ENCODE peak calls at places on chromosomes 12 and 14, in seven cellular contexts. B is tibial nerve; E is neuronal stem cell; Y is fibroblast of mammary gland; O is cardiac fibroblast; Q is CD8-positive, alpha-beta T cell; Z is pancreas. F is an unnamed sample.

GRCh38 chr14:99133563-99134332 is 138.2 kb downstream of the BCL11B start:
- DNase-seq in B (peak; percentile 4), E (no peak), Y (no peak), O (no peak), Q (peak; percentile 40), Z (no peak), F (no peak)

GRCh38 chr12:39912211-39912980 is 193.5 kb downstream of the SLC2A13 start:
- DNase-seq in B (no peak), E (no peak), Y (no peak), O (no peak), Q (no peak), Z (peak; percentile 92), F (no peak)

GRCh38 chr14:60151715-60152114 is 13.5 kb downstream of the DHRS7 start:
- DNase-seq in B (peak; percentile 64), E (no peak), Y (peak; percentile 93), O (peak; percentile 96), Q (peak; percentile 77), Z (no peak), F (peak; percentile 95)

GRCh38 chr12:48454675-48455074 is 17.7 kb upstream of the ANP32D start:
- DNase-seq in B (no peak), E (no peak), Y (peak; percentile 57), O (peak; percentile 50), Q (no peak), Z (no peak), F (peak; percentile 28)

GRCh38 chr14:56094063-56094462 is 24.1 kb upstream of the PELI2 start:
- DNase-seq in B (no peak), E (no peak), Y (no peak), O (no peak), Q (no peak), Z (no peak), F (no peak)

GRCh38 chr12:47823422-47824086 is 3.9 kb upstream of the HDAC7 start:
- DNase-seq in B (no peak), E (no peak), Y (no peak), O (peak; percentile 51), Q (no peak), Z (no peak), F (peak; percentile 44)

GRCh38 chr12:6201199-6201608 is 1.0 kb downstream of the CD9 start:
- DNase-seq in B (no peak), E (no peak), Y (no peak), O (no peak), Q (peak; percentile 52), Z (peak; percentile 47), F (no peak)

GRCh38 chr12:22588817-22589216 is 36.2 kb upstream of the ETNK1 start:
- DNase-seq in B (no peak), E (no peak), Y (no peak), O (no peak), Q (no peak), Z (no peak), F (no peak)

GRCh38 chr14:41280745-41281144 is 325.9 kb upstream of the LRFN5 start:
- DNase-seq in B (no peak), E (no peak), Y (peak; percentile 55), O (peak; percentile 23), Q (no peak), Z (no peak), F (no peak)

GRCh38 chr12:49348781-49349180 is 2.1 kb downstream of the DNAJC22 start:
- DNase-seq in B (no peak), E (no peak), Y (no peak), O (no peak), Q (peak; percentile 31), Z (no peak), F (no peak)

GRCh38 chr12:66055837-66056319 is 74.7 kb downstream of the LLPH start:
- DNase-seq in B (no peak), E (no peak), Y (peak; percentile 29), O (no peak), Q (no peak), Z (no peak), F (no peak)

GRCh38 chr12:6250343-6250742 is 50.1 kb downstream of the CD9 start:
- DNase-seq in B (no peak), E (no peak), Y (no peak), O (no peak), Q (no peak), Z (no peak), F (peak; percentile 39)

GRCh38 chr12:98456583-98457573 is 58.5 kb upstream of the TMPO start:
- DNase-seq in B (no peak), E (peak; percentile 39), Y (peak; percentile 30), O (peak; percentile 30), Q (peak; percentile 48), Z (peak; percentile 57), F (peak; percentile 31)

GRCh38 chr12:89857652-89858274 is 149.1 kb upstream of the ATP2B1 start:
- DNase-seq in B (no peak), E (no peak), Y (no peak), O (no peak), Q (no peak), Z (no peak), F (no peak)

GRCh38 chr12:15966426-15966825 is 55.3 kb downstream of the DERA start:
- DNase-seq in B (no peak), E (no peak), Y (peak; percentile 66), O (peak; percentile 71), Q (no peak), Z (no peak), F (peak; percentile 89)

GRCh38 chr12:44077293-44077692 is 241.4 kb downstream of the TMEM117 start:
- DNase-seq in B (no peak), E (no peak), Y (no peak), O (no peak), Q (no peak), Z (no peak), F (no peak)

GRCh38 chr12:47082963-47083621 is 3.3 kb upstream of the AMIGO2 start:
- DNase-seq in B (peak; percentile 42), E (no peak), Y (peak; percentile 94), O (peak; percentile 92), Q (no peak), Z (no peak), F (peak; percentile 96)

GRCh38 chr14:101248840-101249675 is 312.2 kb upstream of the DIO3 start:
- DNase-seq in B (no peak), E (no peak), Y (no peak), O (no peak), Q (peak; percentile 31), Z (no peak), F (no peak)

GRCh38 chr12:88206636-88207035 is 64.5 kb downstream of the TMTC3 start:
- DNase-seq in B (peak; percentile 60), E (no peak), Y (peak; percentile 85), O (peak; percentile 42), Q (no peak), Z (no peak), F (peak; percentile 91)

GRCh38 chr12:89927226-89927698 is 218.6 kb upstream of the ATP2B1 start:
- DNase-seq in B (no peak), E (no peak), Y (no peak), O (no peak), Q (no peak), Z (no peak), F (no peak)

DNA sequence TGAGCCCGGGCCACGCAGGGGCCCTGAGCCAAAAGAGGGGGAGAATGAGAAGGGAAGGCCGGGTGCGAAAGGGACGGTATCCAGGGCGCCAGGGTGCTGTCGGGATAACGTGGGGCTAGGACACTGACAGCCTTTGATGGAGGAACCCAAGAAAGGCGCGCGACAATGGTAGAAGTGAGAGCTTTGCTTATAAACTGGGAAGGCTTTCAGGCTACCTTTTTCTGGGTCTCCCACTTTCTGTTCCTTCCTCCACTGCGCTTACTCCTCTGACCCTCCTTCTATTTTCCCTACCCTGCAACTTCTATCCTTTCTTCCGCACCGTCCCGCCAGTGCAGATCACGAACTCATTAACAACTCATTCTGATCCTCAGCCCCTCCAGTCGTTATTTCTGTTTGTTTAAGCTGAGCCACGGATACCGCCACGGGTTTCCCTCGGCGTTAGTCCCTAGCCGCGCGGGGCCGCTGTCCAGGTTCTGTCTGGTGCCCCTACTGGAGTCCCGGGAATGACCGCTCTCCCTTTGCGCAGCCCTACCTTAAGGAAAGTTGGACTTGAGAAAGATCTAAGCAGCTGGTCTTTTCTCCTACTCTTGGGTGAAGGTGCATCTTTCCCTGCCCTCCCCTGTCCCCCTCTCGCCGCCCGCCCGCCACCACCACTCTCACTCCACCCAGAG is 3.0 kb downstream of the SSTR1 start:
- DNase-seq in B (no peak), E (peak; percentile 18), Y (peak; percentile 57), O (peak; percentile 66), Q (no peak), Z (no peak), F (peak; percentile 72)
- H3K4me3 ChIP-seq in B (peak overlapping the region; percentile 50), E (no peak overlapping the region), Y (peak overlapping the region; percentile 48), O (peak overlapping the region; percentile 46), Q (no peak overlapping the region), Z (no peak overlapping the region), F (peak overlapping the region; percentile 85)

GRCh38 chr12:4874671-4875070 is 35.0 kb upstream of the KCNA1 start:
- DNase-seq in B (no peak), E (no peak), Y (no peak), O (no peak), Q (no peak), Z (no peak), F (no peak)
- H3K4me3 ChIP-seq in B (no peak overlapping the region), E (no peak overlapping the region), Y (no peak overlapping the region), O (no peak overlapping the region), Q (no peak overlapping the region), Z (no peak overlapping the region), F (no peak overlapping the region)

DNA sequence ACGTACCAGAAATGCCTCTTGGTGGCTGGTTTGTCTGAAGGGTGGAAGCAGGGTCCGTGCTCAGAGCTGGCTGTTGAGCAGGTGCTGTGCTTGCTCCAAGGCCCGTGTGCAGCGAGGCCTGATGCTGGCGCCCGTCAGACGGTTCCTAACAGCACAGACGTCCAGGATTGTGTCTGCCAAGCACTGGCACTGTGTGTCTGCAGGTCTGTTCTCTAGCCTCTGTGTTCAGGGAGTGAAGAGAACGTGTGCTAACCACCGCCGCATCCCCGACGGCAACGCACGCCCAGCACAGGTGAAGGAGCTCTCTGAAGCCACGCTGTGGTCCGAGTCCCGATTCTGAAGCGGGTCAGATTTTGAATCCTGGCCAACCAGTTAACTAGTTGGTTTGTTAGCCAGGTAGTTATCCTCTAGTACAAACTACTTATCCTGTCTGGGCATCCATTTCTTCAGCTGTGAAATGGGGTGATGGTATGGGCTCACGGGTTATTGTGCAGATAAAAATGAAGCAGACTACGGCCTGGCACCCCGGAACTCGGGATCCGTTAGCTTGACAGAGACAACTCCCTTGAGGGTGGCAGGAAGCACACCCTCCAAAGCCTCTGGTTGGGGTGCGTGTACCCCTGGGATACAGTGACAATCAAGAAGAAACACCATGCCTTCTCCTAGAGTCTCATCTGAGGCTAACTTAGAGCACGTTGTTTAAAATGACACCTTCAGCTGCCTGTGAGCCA is 18.6 kb upstream of the TDRD9 start:
- DNase-seq in B (no peak), E (no peak), Y (no peak), O (no peak), Q (no peak), Z (no peak), F (no peak)
- H3K4me3 ChIP-seq in B (no peak overlapping the region), E (peak overlapping the region; percentile 64), Y (no peak overlapping the region), O (no peak overlapping the region), Q (peak overlapping the region; percentile 51), Z (no peak overlapping the region), F (no peak overlapping the region)

DNA sequence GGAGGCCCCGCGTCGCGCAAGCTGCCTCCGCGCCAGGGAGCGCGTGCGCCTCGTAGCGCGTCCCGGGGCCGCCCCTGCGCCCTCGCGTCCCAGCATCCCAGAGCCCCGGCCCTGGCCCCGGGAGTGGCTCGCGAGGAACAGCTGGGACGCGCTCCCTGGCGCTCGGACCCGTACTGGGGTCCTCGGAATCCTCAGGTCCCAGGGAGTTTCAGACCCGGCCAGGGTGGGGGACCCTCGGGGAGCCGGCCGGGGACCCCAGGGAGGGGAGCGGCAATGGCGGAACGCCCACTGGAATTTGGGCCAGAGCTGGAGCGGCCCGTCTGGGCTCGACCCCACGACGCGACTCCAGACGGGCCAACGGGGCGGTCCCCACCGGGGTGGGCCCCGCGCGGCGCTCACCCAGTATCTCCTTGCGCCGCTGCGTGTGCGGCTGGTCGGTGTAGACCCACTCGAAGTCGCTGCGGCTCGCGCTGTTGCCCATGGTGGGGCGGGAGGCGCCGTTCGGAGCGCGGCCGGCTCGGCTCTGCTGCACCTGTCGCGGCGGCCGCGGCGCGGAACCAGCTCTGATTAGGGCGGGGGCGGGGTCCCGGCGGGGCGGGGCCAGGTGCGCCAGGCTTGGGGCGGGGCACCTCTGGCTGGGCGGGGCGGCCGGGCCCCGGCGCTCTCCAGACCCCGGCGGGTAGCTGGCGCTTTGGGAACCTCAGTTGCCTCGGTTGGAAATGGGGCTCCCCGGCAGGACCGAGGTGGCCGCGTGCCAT is at the start of gene DEGS2:
- DNase-seq in B (no peak), E (no peak), Y (no peak), O (no peak), Q (peak; percentile 69), Z (peak; percentile 71), F (no peak)
- H3K4me3 ChIP-seq in B (peak within 1 kb of the TSS; percentile 42), E (peak within 1 kb of the TSS; percentile 73), Y (no peak within 1 kb of the TSS), O (no peak within 1 kb of the TSS), Q (peak within 1 kb of the TSS; percentile 52), Z (peak within 1 kb of the TSS; percentile 67), F (no peak within 1 kb of the TSS)

F was measured in AG10803.